ENCODE peak calls at places on chromosomes 7 and 10, in eight cellular contexts. M is coronary artery, F is suprapubic skin, I is astrocyte of the spinal cord, E is keratinocyte, U is stomach, Q is cardiac muscle cell, D is lower lobe of right lung. V is an unnamed sample.
A peak's percentile ranks its signal among the peaks of the same experiment; 100 is the strongest.

GRCh38 chr7:98628916-98629525 is 11.9 kb downstream of the NPTX2 start:
- DNase-seq in M (no peak), F (no peak), I (no peak), E (no peak), U (peak; percentile 13), Q (no peak), D (no peak), V (no peak)

GRCh38 chr10:109898666-109899577 is 24.4 kb downstream of the XPNPEP1 start:
- DNase-seq in M (no peak), F (no peak), I (no peak), E (no peak), U (no peak), Q (no peak), D (no peak), V (peak; percentile 80)

GRCh38 chr10:110042181-110042580 is 34.4 kb downstream of the ADD3 start:
- DNase-seq in M (no peak), F (no peak), I (peak; percentile 32), E (no peak), U (no peak), Q (peak; percentile 57), D (no peak), V (peak; percentile 55)

GRCh38 chr7:36639826-36640225 is 84.5 kb downstream of the AOAH start:
- DNase-seq in M (no peak), F (no peak), I (no peak), E (no peak), U (peak; percentile 26), Q (no peak), D (no peak), V (no peak)

GRCh38 chr10:123287594-123288247 is 133.5 kb downstream of the BUB3 start:
- DNase-seq in M (no peak), F (no peak), I (peak; percentile 23), E (peak; percentile 54), U (no peak), Q (peak; percentile 14), D (no peak), V (peak; percentile 81)

GRCh38 chr10:28915989-28916588 is 238.8 kb downstream of the BAMBI start:
- DNase-seq in M (no peak), F (no peak), I (no peak), E (no peak), U (no peak), Q (no peak), D (no peak), V (no peak)

GRCh38 chr10:53601260-53601875 is 828.8 kb upstream of the MBL2 start:
- DNase-seq in M (no peak), F (no peak), I (peak; percentile 40), E (no peak), U (no peak), Q (peak; percentile 54), D (no peak), V (peak; percentile 44)

GRCh38 chr10:90318659-90319058 is 539.2 kb downstream of the HTR7 start:
- DNase-seq in M (no peak), F (no peak), I (no peak), E (no peak), U (no peak), Q (no peak), D (no peak), V (no peak)

DNA sequence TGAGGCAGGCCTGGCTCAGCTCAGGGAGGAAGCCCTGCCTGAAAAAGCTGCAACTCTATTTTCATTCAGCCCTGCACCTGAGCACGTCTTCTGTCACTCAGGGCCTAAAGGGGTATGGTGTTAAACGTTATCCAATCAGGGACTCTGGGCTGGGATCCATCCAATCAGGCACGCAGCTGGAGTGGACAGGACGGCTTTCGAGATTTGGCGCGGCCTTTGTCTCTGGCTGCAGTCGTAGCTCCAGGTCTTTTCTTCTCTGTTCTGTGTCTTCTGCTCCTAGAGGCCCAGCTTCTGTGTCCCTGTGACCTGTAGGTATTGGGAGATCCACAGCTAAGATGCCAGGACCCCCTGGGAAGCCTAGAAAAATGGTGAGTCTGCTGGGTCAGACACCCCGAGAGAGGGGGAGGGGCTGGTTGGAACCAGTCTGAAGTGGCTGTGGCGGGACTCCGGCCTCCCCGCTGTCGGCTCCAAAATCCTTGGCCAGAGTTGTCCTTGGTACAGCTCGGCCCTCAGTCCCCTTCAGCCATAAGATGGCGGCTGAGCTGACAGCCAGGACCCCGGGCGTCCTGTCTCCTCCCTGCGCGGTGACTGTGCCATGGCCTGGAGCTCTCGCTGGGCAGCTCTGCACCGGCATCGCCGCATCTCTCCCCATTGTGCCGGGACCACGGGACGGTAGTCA is 11.7 kb upstream of the ZNF680 start:
- DNase-seq in M (no peak), F (no peak), I (peak; percentile 63), E (no peak), U (no peak), Q (peak; percentile 89), D (no peak), V (peak; percentile 16)
- H3K4me3 ChIP-seq in M (peak overlapping the region; percentile 50), F (peak overlapping the region; percentile 40), I (peak overlapping the region; percentile 51), E (no peak overlapping the region), U (peak overlapping the region; percentile 35), Q (peak overlapping the region; percentile 9), D (peak overlapping the region; percentile 22), V (no peak overlapping the region)

DNA sequence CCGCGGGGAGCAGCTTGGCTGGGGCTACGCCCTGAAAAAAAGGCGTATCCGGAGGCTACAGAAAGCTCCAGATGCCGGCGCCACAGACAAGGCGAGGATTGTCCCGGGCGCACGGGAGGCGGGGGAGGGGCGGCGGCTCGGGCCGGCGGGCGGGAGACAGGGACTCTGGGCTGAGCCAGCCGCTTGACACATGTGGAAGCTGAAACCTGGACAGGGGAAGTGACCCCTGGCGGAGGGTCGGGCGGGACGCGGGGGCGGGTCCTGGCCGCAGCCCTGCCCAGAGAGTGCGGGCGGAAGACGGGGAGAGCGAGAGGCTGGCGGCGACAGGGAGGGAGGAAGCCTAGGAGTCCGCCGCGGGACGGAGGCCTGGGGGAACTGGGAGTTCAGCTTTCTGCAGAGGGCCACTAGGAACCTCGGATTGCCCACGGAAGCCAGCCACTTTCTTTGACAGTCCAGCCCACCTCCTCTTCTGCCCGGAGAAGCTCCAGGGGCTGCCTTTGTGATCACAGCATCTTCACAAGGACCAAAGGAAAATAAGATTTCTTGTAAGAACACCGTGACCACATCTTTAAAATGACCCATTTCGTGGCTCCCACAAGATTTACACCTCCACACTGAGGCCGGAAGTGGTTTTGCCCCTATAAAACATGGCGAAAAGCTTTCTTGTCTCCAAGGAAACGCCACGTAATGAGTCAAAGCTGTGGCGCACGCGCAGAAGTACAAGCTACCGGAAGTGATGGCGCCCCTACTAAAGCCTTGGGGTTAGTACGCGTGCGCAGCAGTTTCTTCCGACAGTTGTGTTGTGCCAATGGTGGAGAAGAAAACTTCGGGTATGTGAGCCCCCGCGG is at the start of the genes PLOD3 and ZNHIT1:
- DNase-seq in M (peak; percentile 96), F (peak; percentile 97), I (peak; percentile 98), E (peak; percentile 92), U (peak; percentile 99), Q (peak; percentile 98), D (peak; percentile 98), V (peak; percentile 99)
- TF ChIP-seq CTCF in M (no peak), F (no peak), I (no peak), E (peak; percentile 22), U (no peak), Q (no peak), D (no peak), V (peak; percentile 6)

GRCh38 chr10:5283305-5284158 is 81.2 kb upstream of the UCN3 start:
- DNase-seq in M (no peak), F (no peak), I (peak; percentile 23), E (no peak), U (peak; percentile 76), Q (peak; percentile 79), D (peak; percentile 69), V (peak; percentile 75)

GRCh38 chr10:5281355-5281754 is 83.4 kb upstream of the UCN3 start:
- DNase-seq in M (no peak), F (no peak), I (no peak), E (no peak), U (no peak), Q (no peak), D (no peak), V (no peak)

GRCh38 chr10:5285186-5285585 is 79.6 kb upstream of the UCN3 start:
- DNase-seq in M (no peak), F (no peak), I (no peak), E (no peak), U (no peak), Q (no peak), D (no peak), V (no peak)

GRCh38 chr10:5282137-5282536 is 82.6 kb upstream of the UCN3 start:
- DNase-seq in M (no peak), F (no peak), I (no peak), E (no peak), U (no peak), Q (no peak), D (peak; percentile 39), V (no peak)

DNA sequence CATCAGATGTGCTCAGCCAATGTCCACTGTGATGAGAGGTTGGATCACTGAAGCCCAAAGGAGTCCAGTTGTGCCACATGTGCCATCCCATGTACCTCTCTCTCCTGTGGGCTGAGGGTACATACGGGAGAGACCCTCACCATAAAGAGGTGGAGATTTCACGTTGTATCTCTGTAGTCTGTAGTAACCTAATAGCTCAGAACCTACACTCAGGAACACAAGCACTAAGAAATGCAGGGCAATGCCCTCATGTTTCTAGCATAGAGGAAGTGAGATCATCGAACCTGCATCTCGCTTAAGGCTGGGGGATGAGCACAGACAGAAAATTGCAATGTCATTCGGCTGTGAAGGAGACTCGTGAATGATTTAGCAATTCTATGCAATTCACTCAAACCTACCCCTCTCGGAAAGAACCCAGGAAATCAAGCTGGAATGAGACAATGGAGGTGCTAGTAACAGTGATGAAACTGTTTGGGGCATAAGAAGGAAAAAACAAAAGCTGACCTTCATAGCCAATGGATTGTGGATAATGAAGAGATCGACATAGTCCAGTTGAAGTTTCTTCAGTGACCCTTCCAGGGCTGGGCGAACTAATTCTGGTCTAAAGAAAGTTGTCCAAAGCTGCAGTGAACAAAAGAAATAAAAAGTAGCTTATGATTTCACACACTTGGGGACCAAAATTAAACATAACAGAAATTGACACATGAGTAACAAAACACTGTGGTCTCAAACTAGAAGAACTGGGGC is 80.3 kb upstream of the UCN3 start:
- DNase-seq in M (no peak), F (no peak), I (no peak), E (no peak), U (no peak), Q (peak; percentile 85), D (no peak), V (peak; percentile 60)
- H3K4me3 ChIP-seq in M (no peak overlapping the region), F (no peak overlapping the region), I (no peak overlapping the region), E (no peak overlapping the region), U (no peak overlapping the region), Q (no peak overlapping the region), D (no peak overlapping the region), V (no peak overlapping the region)

GRCh38 chr7:43921423-43921822 is 4.8 kb upstream of the UBE2D4 start:
- DNase-seq in M (no peak), F (no peak), I (no peak), E (no peak), U (peak; percentile 73), Q (no peak), D (no peak), V (peak; percentile 35)

GRCh38 chr7:43922726-43923125 is 3.5 kb upstream of the UBE2D4 start:
- DNase-seq in M (no peak), F (no peak), I (no peak), E (no peak), U (no peak), Q (no peak), D (no peak), V (no peak)

GRCh38 chr7:43927810-43928209 is 1.6 kb downstream of the UBE2D4 start:
- DNase-seq in M (no peak), F (no peak), I (no peak), E (no peak), U (no peak), Q (no peak), D (no peak), V (no peak)

GRCh38 chr7:43929529-43930457 is 3.6 kb downstream of the UBE2D4 start:
- DNase-seq in M (no peak), F (no peak), I (no peak), E (no peak), U (no peak), Q (no peak), D (no peak), V (no peak)

DNA sequence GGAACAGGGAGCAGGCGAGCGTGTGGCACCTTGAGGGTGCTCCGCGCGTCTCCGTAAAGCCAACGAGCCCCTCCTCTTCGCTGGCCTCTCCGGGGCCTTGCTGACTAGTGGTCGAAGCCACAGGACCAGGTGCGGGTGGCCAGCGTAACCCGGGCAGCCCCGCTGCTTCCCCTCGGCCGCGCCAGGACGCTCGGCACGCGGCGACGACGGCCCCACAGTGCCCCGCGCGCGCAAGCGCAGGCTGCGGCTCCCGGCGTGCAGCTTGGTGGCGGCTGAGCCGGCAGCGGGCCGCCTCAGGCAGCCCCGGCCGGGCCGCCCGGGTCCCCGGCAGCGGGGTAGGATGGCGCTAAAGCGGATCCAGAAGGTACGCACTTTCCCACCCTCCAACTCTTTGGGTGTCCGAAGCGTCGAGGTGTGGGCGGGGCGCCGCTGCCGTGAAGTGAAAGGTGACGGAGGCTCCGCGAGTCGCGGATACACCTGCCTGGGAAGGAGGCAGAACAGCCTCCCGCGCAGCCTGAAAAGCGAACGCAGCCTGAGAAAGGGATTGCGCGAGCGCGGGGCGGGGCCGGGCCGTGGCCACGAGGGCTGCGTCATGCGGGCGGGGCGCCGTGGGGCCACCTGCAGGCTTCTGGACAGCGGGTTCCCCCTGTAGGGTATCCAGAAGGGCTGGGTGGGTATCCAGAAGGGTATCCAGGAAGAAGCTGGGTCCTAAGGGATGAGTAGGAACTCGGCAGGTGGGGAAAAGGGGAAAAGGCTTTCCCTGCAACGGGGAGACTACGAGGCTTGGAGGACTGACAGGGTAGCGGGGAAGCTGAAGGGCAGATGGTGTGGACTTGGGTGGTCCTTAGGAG is at the start of gene UBE2D4:
- DNase-seq in M (peak; percentile 86), F (peak; percentile 92), I (peak; percentile 71), E (no peak), U (peak; percentile 92), Q (peak; percentile 70), D (peak; percentile 93), V (peak; percentile 52)
- TF ChIP-seq CTCF in M (no peak), F (no peak), I (no peak), E (peak; percentile 4), U (no peak), Q (peak; percentile 17), D (no peak), V (no peak)